ENCODE peak calls at places on chromosomes 12 and 14, in four cellular contexts. One of them, this sample, is unnamed.

GRCh38 chr12:101793401-101793800 is 37.4 kb downstream of the GNPTAB start:
- DNase-seq in left ventricle myocardium inferior: no peak
- DNase-seq in D341Med: no peak
- DNase-seq in suprapubic skin: no peak
- DNase-seq in this sample: no peak

GRCh38 chr14:24892730-24893059 is 157.3 kb downstream of the STXBP6 start:
- DNase-seq in suprapubic skin: no peak
- DNase-seq in left ventricle myocardium inferior: no peak
- DNase-seq in D341Med: no peak
- DNase-seq in this sample: no peak

GRCh38 chr14:50335389-50335788 is 23.3 kb downstream of the DMAC2L start:
- DNase-seq in left ventricle myocardium inferior: peak
- DNase-seq in D341Med: peak
- DNase-seq in suprapubic skin: peak
- DNase-seq in this sample: no peak

GRCh38 chr12:52171950-52172512 is 19.8 kb downstream of the KRT80 start:
- DNase-seq in suprapubic skin: no peak
- DNase-seq in D341Med: no peak
- DNase-seq in left ventricle myocardium inferior: no peak
- DNase-seq in this sample: no peak

GRCh38 chr12:28869197-28869596 is 279.9 kb upstream of the FAR2 start:
- DNase-seq in D341Med: no peak
- DNase-seq in left ventricle myocardium inferior: no peak
- DNase-seq in suprapubic skin: no peak
- DNase-seq in this sample: no peak

GRCh38 chr14:104554088-104554607 is 25.4 kb upstream of the C14orf180 start:
- DNase-seq in D341Med: no peak
- DNase-seq in suprapubic skin: no peak
- DNase-seq in left ventricle myocardium inferior: peak
- DNase-seq in this sample: peak

GRCh38 chr12:130489293-130489692 is 151.6 kb downstream of the PIWIL1 start:
- DNase-seq in suprapubic skin: no peak
- DNase-seq in D341Med: no peak
- DNase-seq in left ventricle myocardium inferior: no peak
- DNase-seq in this sample: peak

GRCh38 chr14:77543240-77543551 is 44.6 kb upstream of the ISM2 start:
- DNase-seq in D341Med: no peak
- DNase-seq in left ventricle myocardium inferior: no peak
- DNase-seq in suprapubic skin: no peak
- DNase-seq in this sample: no peak

GRCh38 chr12:6752181-6752930 is 585 bp downstream of the MLF2 start:
- DNase-seq in D341Med: peak
- DNase-seq in suprapubic skin: no peak
- DNase-seq in left ventricle myocardium inferior: peak
- DNase-seq in this sample: no peak

GRCh38 chr12:120798696-120799095 is 73.1 kb downstream of the ACADS start:
- DNase-seq in D341Med: peak
- DNase-seq in left ventricle myocardium inferior: no peak
- DNase-seq in suprapubic skin: no peak
- DNase-seq in this sample: no peak

GRCh38 chr14:100536141-100536540 is 51.1 kb downstream of the BEGAIN start:
- DNase-seq in left ventricle myocardium inferior: peak
- DNase-seq in D341Med: no peak
- DNase-seq in suprapubic skin: peak
- DNase-seq in this sample: peak

GRCh38 chr12:92414383-92415065 is 268.9 kb upstream of the BTG1 start:
- DNase-seq in suprapubic skin: no peak
- DNase-seq in D341Med: no peak
- DNase-seq in left ventricle myocardium inferior: no peak
- DNase-seq in this sample: no peak

GRCh38 chr14:34235635-34236300 is 226.3 kb downstream of the SPTSSA start:
- DNase-seq in D341Med: no peak
- DNase-seq in left ventricle myocardium inferior: no peak
- DNase-seq in suprapubic skin: no peak
- DNase-seq in this sample: no peak

GRCh38 chr12:89439946-89440345 is 84.7 kb downstream of the GALNT4 start:
- DNase-seq in suprapubic skin: no peak
- DNase-seq in D341Med: no peak
- DNase-seq in left ventricle myocardium inferior: no peak
- DNase-seq in this sample: no peak

GRCh38 chr12:9626291-9626690 is 18.6 kb upstream of the KLRB1 start:
- DNase-seq in left ventricle myocardium inferior: no peak
- DNase-seq in suprapubic skin: no peak
- DNase-seq in D341Med: no peak
- DNase-seq in this sample: no peak

GRCh38 chr14:22875003-22875747 is 3.6 kb downstream of the LRP10 start:
- DNase-seq in suprapubic skin: no peak
- DNase-seq in D341Med: no peak
- DNase-seq in left ventricle myocardium inferior: no peak
- DNase-seq in this sample: no peak

GRCh38 chr14:100726812-100727564 is at the start of gene DLK1:
- DNase-seq in D341Med: no peak
- DNase-seq in left ventricle myocardium inferior: no peak
- DNase-seq in suprapubic skin: no peak
- DNase-seq in this sample: peak

GRCh38 chr12:113075137-113075683 is 18.7 kb downstream of the DTX1 start:
- DNase-seq in D341Med: no peak
- DNase-seq in left ventricle myocardium inferior: no peak
- DNase-seq in suprapubic skin: no peak
- DNase-seq in this sample: no peak

GRCh38 chr12:108567388-108567787 is 5.0 kb downstream of the ISCU start:
- DNase-seq in suprapubic skin: no peak
- DNase-seq in D341Med: no peak
- DNase-seq in left ventricle myocardium inferior: no peak
- DNase-seq in this sample: no peak

GRCh38 chr12:57389033-57389432 is 41.8 kb downstream of the R3HDM2 start:
- DNase-seq in suprapubic skin: no peak
- DNase-seq in D341Med: no peak
- DNase-seq in left ventricle myocardium inferior: no peak
- DNase-seq in this sample: no peak

GRCh38 chr12:18332173-18332572 is 70.9 kb downstream of the PIK3C2G start:
- DNase-seq in suprapubic skin: no peak
- DNase-seq in D341Med: no peak
- DNase-seq in left ventricle myocardium inferior: no peak
- DNase-seq in this sample: no peak

GRCh38 chr12:23055004-23055403 is 430.0 kb downstream of the ETNK1 start:
- DNase-seq in left ventricle myocardium inferior: no peak
- DNase-seq in suprapubic skin: no peak
- DNase-seq in D341Med: peak
- DNase-seq in this sample: no peak

This sample was measured in left lung.